ENCODE peak calls at places on chromosome 12, in ten cellular contexts. One of them, this sample, is unnamed. For H3K27me3, the result is how much of the 10 kb centered on the place peaks cover.

GRCh38 chr12:10052111-10052913 is 21.8 kb downstream of the CLEC9A start:
- DNase-seq in fibroblast of lung: no peak
- DNase-seq in tibial artery: no peak
- DNase-seq in lower lobe of right lung: no peak
- DNase-seq in Peyer's patch: no peak
- DNase-seq in left ventricle myocardium inferior: no peak
- DNase-seq in endothelial cell of umbilical vein: no peak
- DNase-seq in right lobe of liver: no peak
- DNase-seq in neural progenitor cell: no peak
- DNase-seq in dorsolateral prefrontal cortex: no peak
- DNase-seq in this sample: no peak

GRCh38 chr12:67991158-67991557 is 1.9 kb downstream of the IFNG-AS1 start:
- DNase-seq in fibroblast of lung: no peak
- DNase-seq in tibial artery: no peak
- DNase-seq in lower lobe of right lung: no peak
- DNase-seq in Peyer's patch: no peak
- DNase-seq in left ventricle myocardium inferior: no peak
- DNase-seq in endothelial cell of umbilical vein: no peak
- DNase-seq in right lobe of liver: no peak
- DNase-seq in neural progenitor cell: no peak
- DNase-seq in dorsolateral prefrontal cortex: no peak
- DNase-seq in this sample: no peak

GRCh38 chr12:55697686-55698085 is 10.0 kb downstream of the ITGA7 start:
- DNase-seq in fibroblast of lung: no peak
- DNase-seq in tibial artery: peak
- DNase-seq in lower lobe of right lung: no peak
- DNase-seq in Peyer's patch: no peak
- DNase-seq in left ventricle myocardium inferior: no peak
- DNase-seq in endothelial cell of umbilical vein: no peak
- DNase-seq in right lobe of liver: peak
- DNase-seq in neural progenitor cell: no peak
- DNase-seq in dorsolateral prefrontal cortex: no peak
- DNase-seq in this sample: no peak

GRCh38 chr12:1720494-1720893 is 29.6 kb downstream of the ADIPOR2 start:
- DNase-seq in fibroblast of lung: no peak
- DNase-seq in tibial artery: no peak
- DNase-seq in lower lobe of right lung: no peak
- DNase-seq in Peyer's patch: no peak
- DNase-seq in left ventricle myocardium inferior: no peak
- DNase-seq in endothelial cell of umbilical vein: no peak
- DNase-seq in right lobe of liver: no peak
- DNase-seq in neural progenitor cell: no peak
- DNase-seq in dorsolateral prefrontal cortex: no peak
- DNase-seq in this sample: no peak

GRCh38 chr12:69388371-69388770 is 28.8 kb downstream of the YEATS4 start:
- DNase-seq in fibroblast of lung: peak
- DNase-seq in tibial artery: no peak
- DNase-seq in lower lobe of right lung: no peak
- DNase-seq in Peyer's patch: no peak
- DNase-seq in left ventricle myocardium inferior: no peak
- DNase-seq in endothelial cell of umbilical vein: peak
- DNase-seq in right lobe of liver: no peak
- DNase-seq in neural progenitor cell: no peak
- DNase-seq in dorsolateral prefrontal cortex: no peak
- DNase-seq in this sample: peak

GRCh38 chr12:96197503-96198272 is 3.5 kb downstream of the ELK3 start:
- DNase-seq in fibroblast of lung: peak
- DNase-seq in tibial artery: no peak
- DNase-seq in lower lobe of right lung: no peak
- DNase-seq in Peyer's patch: no peak
- DNase-seq in left ventricle myocardium inferior: no peak
- DNase-seq in endothelial cell of umbilical vein: peak
- DNase-seq in right lobe of liver: no peak
- DNase-seq in neural progenitor cell: no peak
- DNase-seq in dorsolateral prefrontal cortex: no peak
- DNase-seq in this sample: no peak

GRCh38 chr12:113401066-113402000 is 2.4 kb downstream of the SDS start:
- DNase-seq in fibroblast of lung: no peak
- DNase-seq in tibial artery: no peak
- DNase-seq in lower lobe of right lung: no peak
- DNase-seq in Peyer's patch: no peak
- DNase-seq in left ventricle myocardium inferior: no peak
- DNase-seq in endothelial cell of umbilical vein: no peak
- DNase-seq in right lobe of liver: no peak
- DNase-seq in neural progenitor cell: no peak
- DNase-seq in dorsolateral prefrontal cortex: no peak
- DNase-seq in this sample: no peak

GRCh38 chr12:62909340-62909739 is 25.6 kb downstream of the PPM1H start:
- DNase-seq in fibroblast of lung: no peak
- DNase-seq in tibial artery: no peak
- DNase-seq in lower lobe of right lung: no peak
- DNase-seq in Peyer's patch: no peak
- DNase-seq in left ventricle myocardium inferior: no peak
- DNase-seq in endothelial cell of umbilical vein: no peak
- DNase-seq in right lobe of liver: no peak
- DNase-seq in neural progenitor cell: no peak
- DNase-seq in dorsolateral prefrontal cortex: no peak
- DNase-seq in this sample: no peak

GRCh38 chr12:66441905-66442559 is 139.7 kb downstream of the HELB start:
- DNase-seq in fibroblast of lung: no peak
- DNase-seq in tibial artery: no peak
- DNase-seq in lower lobe of right lung: no peak
- DNase-seq in Peyer's patch: no peak
- DNase-seq in left ventricle myocardium inferior: no peak
- DNase-seq in endothelial cell of umbilical vein: no peak
- DNase-seq in right lobe of liver: no peak
- DNase-seq in neural progenitor cell: peak
- DNase-seq in dorsolateral prefrontal cortex: no peak
- DNase-seq in this sample: no peak

GRCh38 chr12:42213954-42214426 is 24.1 kb downstream of the YAF2 start:
- DNase-seq in fibroblast of lung: peak
- DNase-seq in tibial artery: no peak
- DNase-seq in lower lobe of right lung: peak
- DNase-seq in Peyer's patch: no peak
- DNase-seq in left ventricle myocardium inferior: peak
- DNase-seq in endothelial cell of umbilical vein: peak
- DNase-seq in right lobe of liver: no peak
- DNase-seq in neural progenitor cell: peak
- DNase-seq in dorsolateral prefrontal cortex: no peak
- DNase-seq in this sample: peak

GRCh38 chr12:10740182-10740581 is 17.1 kb upstream of the YBX3 start:
- DNase-seq in fibroblast of lung: no peak
- DNase-seq in tibial artery: no peak
- DNase-seq in lower lobe of right lung: no peak
- DNase-seq in Peyer's patch: no peak
- DNase-seq in left ventricle myocardium inferior: no peak
- DNase-seq in endothelial cell of umbilical vein: no peak
- DNase-seq in right lobe of liver: no peak
- DNase-seq in neural progenitor cell: no peak
- DNase-seq in dorsolateral prefrontal cortex: no peak
- DNase-seq in this sample: no peak

GRCh38 chr12:117112268-117112595 is 13.0 kb upstream of the TESC start:
- DNase-seq in fibroblast of lung: no peak
- DNase-seq in tibial artery: no peak
- DNase-seq in lower lobe of right lung: no peak
- DNase-seq in Peyer's patch: no peak
- DNase-seq in left ventricle myocardium inferior: no peak
- DNase-seq in endothelial cell of umbilical vein: no peak
- DNase-seq in right lobe of liver: no peak
- DNase-seq in neural progenitor cell: no peak
- DNase-seq in dorsolateral prefrontal cortex: peak
- DNase-seq in this sample: no peak

GRCh38 chr12:117294206-117294605 is 67.2 kb downstream of the NOS1 start:
- DNase-seq in fibroblast of lung: no peak
- DNase-seq in tibial artery: no peak
- DNase-seq in lower lobe of right lung: no peak
- DNase-seq in Peyer's patch: no peak
- DNase-seq in left ventricle myocardium inferior: no peak
- DNase-seq in endothelial cell of umbilical vein: no peak
- DNase-seq in right lobe of liver: no peak
- DNase-seq in neural progenitor cell: no peak
- DNase-seq in dorsolateral prefrontal cortex: no peak
- DNase-seq in this sample: no peak

GRCh38 chr12:71170456-71170855 is 12.7 kb upstream of the TSPAN8 start:
- DNase-seq in fibroblast of lung: no peak
- DNase-seq in tibial artery: no peak
- DNase-seq in lower lobe of right lung: no peak
- DNase-seq in Peyer's patch: no peak
- DNase-seq in left ventricle myocardium inferior: no peak
- DNase-seq in endothelial cell of umbilical vein: no peak
- DNase-seq in right lobe of liver: no peak
- DNase-seq in neural progenitor cell: no peak
- DNase-seq in dorsolateral prefrontal cortex: no peak
- DNase-seq in this sample: no peak

GRCh38 chr12:92648242-92649031 is 54.4 kb upstream of the PLEKHG7 start:
- DNase-seq in fibroblast of lung: no peak
- DNase-seq in tibial artery: no peak
- DNase-seq in lower lobe of right lung: no peak
- DNase-seq in Peyer's patch: no peak
- DNase-seq in left ventricle myocardium inferior: no peak
- DNase-seq in endothelial cell of umbilical vein: peak
- DNase-seq in right lobe of liver: no peak
- DNase-seq in neural progenitor cell: peak
- DNase-seq in dorsolateral prefrontal cortex: no peak
- DNase-seq in this sample: no peak

GRCh38 chr12:115771065-115771464 is 506.4 kb downstream of the MED13L start:
- DNase-seq in fibroblast of lung: peak
- DNase-seq in tibial artery: no peak
- DNase-seq in lower lobe of right lung: no peak
- DNase-seq in Peyer's patch: peak
- DNase-seq in left ventricle myocardium inferior: no peak
- DNase-seq in endothelial cell of umbilical vein: no peak
- DNase-seq in right lobe of liver: no peak
- DNase-seq in neural progenitor cell: peak
- DNase-seq in dorsolateral prefrontal cortex: no peak
- DNase-seq in this sample: peak

GRCh38 chr12:95760371-95760770 is 30.2 kb downstream of the NTN4 start:
- DNase-seq in fibroblast of lung: no peak
- DNase-seq in tibial artery: no peak
- DNase-seq in lower lobe of right lung: no peak
- DNase-seq in Peyer's patch: no peak
- DNase-seq in left ventricle myocardium inferior: no peak
- DNase-seq in endothelial cell of umbilical vein: no peak
- DNase-seq in right lobe of liver: no peak
- DNase-seq in neural progenitor cell: no peak
- DNase-seq in dorsolateral prefrontal cortex: no peak
- DNase-seq in this sample: no peak

GRCh38 chr12:55969356-55969755 is 2.7 kb downstream of the CDK2 start:
- DNase-seq in fibroblast of lung: peak
- DNase-seq in tibial artery: no peak
- DNase-seq in lower lobe of right lung: no peak
- DNase-seq in Peyer's patch: no peak
- DNase-seq in left ventricle myocardium inferior: peak
- DNase-seq in endothelial cell of umbilical vein: no peak
- DNase-seq in right lobe of liver: no peak
- DNase-seq in neural progenitor cell: no peak
- DNase-seq in dorsolateral prefrontal cortex: no peak
- DNase-seq in this sample: no peak

GRCh38 chr12:46149905-46150304 is 118.9 kb downstream of the SLC38A1 start:
- DNase-seq in fibroblast of lung: no peak
- DNase-seq in tibial artery: no peak
- DNase-seq in lower lobe of right lung: no peak
- DNase-seq in Peyer's patch: no peak
- DNase-seq in left ventricle myocardium inferior: no peak
- DNase-seq in endothelial cell of umbilical vein: no peak
- DNase-seq in right lobe of liver: no peak
- DNase-seq in neural progenitor cell: no peak
- DNase-seq in dorsolateral prefrontal cortex: no peak
- DNase-seq in this sample: no peak

GRCh38 chr12:41142376-41142775 is 45.7 kb upstream of the PDZRN4 start:
- DNase-seq in fibroblast of lung: no peak
- DNase-seq in tibial artery: no peak
- DNase-seq in lower lobe of right lung: no peak
- DNase-seq in Peyer's patch: no peak
- DNase-seq in left ventricle myocardium inferior: no peak
- DNase-seq in endothelial cell of umbilical vein: no peak
- DNase-seq in right lobe of liver: no peak
- DNase-seq in neural progenitor cell: no peak
- DNase-seq in dorsolateral prefrontal cortex: no peak
- DNase-seq in this sample: no peak

GRCh38 chr12:25295361-25295760 is 44.6 kb upstream of the KRAS start:
- DNase-seq in fibroblast of lung: no peak
- DNase-seq in tibial artery: no peak
- DNase-seq in lower lobe of right lung: no peak
- DNase-seq in Peyer's patch: no peak
- DNase-seq in left ventricle myocardium inferior: no peak
- DNase-seq in endothelial cell of umbilical vein: no peak
- DNase-seq in right lobe of liver: no peak
- DNase-seq in neural progenitor cell: no peak
- DNase-seq in dorsolateral prefrontal cortex: no peak
- DNase-seq in this sample: no peak

GRCh38 chr12:32560520-32560919 is 118.6 kb upstream of the DNM1L start:
- DNase-seq in fibroblast of lung: no peak
- DNase-seq in tibial artery: no peak
- DNase-seq in lower lobe of right lung: no peak
- DNase-seq in Peyer's patch: no peak
- DNase-seq in left ventricle myocardium inferior: no peak
- DNase-seq in endothelial cell of umbilical vein: no peak
- DNase-seq in right lobe of liver: no peak
- DNase-seq in neural progenitor cell: no peak
- DNase-seq in dorsolateral prefrontal cortex: no peak
- DNase-seq in this sample: no peak
- TF ChIP-seq CTCF in fibroblast of lung: no peak
- TF ChIP-seq CTCF in tibial artery: no peak
- TF ChIP-seq CTCF in lower lobe of right lung: no peak
- TF ChIP-seq CTCF in Peyer's patch: no peak
- TF ChIP-seq CTCF in left ventricle myocardium inferior: no peak
- TF ChIP-seq CTCF in endothelial cell of umbilical vein: no peak
- TF ChIP-seq CTCF in right lobe of liver: no peak
- TF ChIP-seq CTCF in neural progenitor cell: no peak
- TF ChIP-seq CTCF in dorsolateral prefrontal cortex: no peak
- TF ChIP-seq CTCF in this sample: no peak

GRCh38 chr12:94145231-94145979 is 3.0 kb upstream of the PLXNC1 start:
- DNase-seq in fibroblast of lung: peak
- DNase-seq in tibial artery: no peak
- DNase-seq in lower lobe of right lung: no peak
- DNase-seq in Peyer's patch: no peak
- DNase-seq in left ventricle myocardium inferior: no peak
- DNase-seq in endothelial cell of umbilical vein: no peak
- DNase-seq in right lobe of liver: no peak
- DNase-seq in neural progenitor cell: peak
- DNase-seq in dorsolateral prefrontal cortex: no peak
- DNase-seq in this sample: peak
- H3K27me3 ChIP-seq in fibroblast of lung: half or more
- H3K27me3 ChIP-seq in tibial artery: under half
- H3K27me3 ChIP-seq in lower lobe of right lung: under half
- H3K27me3 ChIP-seq in Peyer's patch: under half
- H3K27me3 ChIP-seq in left ventricle myocardium inferior: under half
- H3K27me3 ChIP-seq in endothelial cell of umbilical vein: half or more
- H3K27me3 ChIP-seq in right lobe of liver: under half
- H3K27me3 ChIP-seq in neural progenitor cell: under half
- H3K27me3 ChIP-seq in dorsolateral prefrontal cortex: under half
- H3K27me3 ChIP-seq in this sample: under half

GRCh38 chr12:14185441-14186192 is 179.9 kb upstream of the ATF7IP start:
- DNase-seq in fibroblast of lung: peak
- DNase-seq in tibial artery: no peak
- DNase-seq in lower lobe of right lung: no peak
- DNase-seq in Peyer's patch: no peak
- DNase-seq in left ventricle myocardium inferior: no peak
- DNase-seq in endothelial cell of umbilical vein: peak
- DNase-seq in right lobe of liver: no peak
- DNase-seq in neural progenitor cell: peak
- DNase-seq in dorsolateral prefrontal cortex: no peak
- DNase-seq in this sample: peak
- TF ChIP-seq CTCF in fibroblast of lung: peak
- TF ChIP-seq CTCF in tibial artery: peak
- TF ChIP-seq CTCF in lower lobe of right lung: peak
- TF ChIP-seq CTCF in Peyer's patch: peak
- TF ChIP-seq CTCF in left ventricle myocardium inferior: peak
- TF ChIP-seq CTCF in endothelial cell of umbilical vein: peak
- TF ChIP-seq CTCF in right lobe of liver: peak
- TF ChIP-seq CTCF in neural progenitor cell: peak
- TF ChIP-seq CTCF in dorsolateral prefrontal cortex: peak
- TF ChIP-seq CTCF in this sample: peak

GRCh38 chr12:47997321-47997720 is 7.0 kb downstream of the COL2A1 start:
- DNase-seq in fibroblast of lung: no peak
- DNase-seq in tibial artery: peak
- DNase-seq in lower lobe of right lung: no peak
- DNase-seq in Peyer's patch: no peak
- DNase-seq in left ventricle myocardium inferior: no peak
- DNase-seq in endothelial cell of umbilical vein: no peak
- DNase-seq in right lobe of liver: peak
- DNase-seq in neural progenitor cell: no peak
- DNase-seq in dorsolateral prefrontal cortex: no peak
- DNase-seq in this sample: no peak
- H3K27me3 ChIP-seq in fibroblast of lung: half or more
- H3K27me3 ChIP-seq in tibial artery: under half
- H3K27me3 ChIP-seq in lower lobe of right lung: under half
- H3K27me3 ChIP-seq in Peyer's patch: under half
- H3K27me3 ChIP-seq in left ventricle myocardium inferior: under half
- H3K27me3 ChIP-seq in endothelial cell of umbilical vein: half or more
- H3K27me3 ChIP-seq in right lobe of liver: under half
- H3K27me3 ChIP-seq in neural progenitor cell: half or more
- H3K27me3 ChIP-seq in dorsolateral prefrontal cortex: under half
- H3K27me3 ChIP-seq in this sample: under half